ENCODE peak calls at places on chromosome 13, in eight cellular contexts. Q is mucosa of gallbladder, R is NCI-H1694, V is GM12865, I is head of caudate nucleus, B is nephron progenitor cell, W is left ventricle myocardium inferior, J is bronchial epithelial cell. A is an unnamed sample.

GRCh38 chr13:40993987-40994386 is 25.1 kb downstream of the ELF1 start:
- DNase-seq in Q (peak), R (no peak), V (no peak), I (no peak), B (no peak), W (no peak), J (peak), A (no peak)

GRCh38 chr13:73722120-73722519 is 412.1 kb downstream of the KLF12 start:
- DNase-seq in Q (no peak), R (no peak), V (peak), I (peak), B (no peak), W (no peak), J (peak), A (no peak)

GRCh38 chr13:97072297-97072696 is 78.0 kb upstream of the OXGR1 start:
- DNase-seq in Q (no peak), R (no peak), V (no peak), I (no peak), B (no peak), W (no peak), J (no peak), A (no peak)

GRCh38 chr13:85970727-85971126 is 171.5 kb upstream of the SLITRK6 start:
- DNase-seq in Q (no peak), R (no peak), V (no peak), I (no peak), B (no peak), W (no peak), J (peak), A (no peak)

GRCh38 chr13:102569488-102569887 is 27.3 kb upstream of the TPP2 start:
- DNase-seq in Q (no peak), R (no peak), V (no peak), I (no peak), B (no peak), W (no peak), J (no peak), A (no peak)

GRCh38 chr13:111486801-111487200 is 166.4 kb downstream of the TEX29 start:
- DNase-seq in Q (no peak), R (no peak), V (no peak), I (no peak), B (no peak), W (no peak), J (no peak), A (no peak)

GRCh38 chr13:67139551-67139950 is 90.6 kb downstream of the PCDH9 start:
- DNase-seq in Q (no peak), R (peak), V (no peak), I (no peak), B (no peak), W (no peak), J (no peak), A (peak)

GRCh38 chr13:95481051-95481775 is 71.3 kb upstream of the CLDN10 start:
- DNase-seq in Q (no peak), R (no peak), V (no peak), I (no peak), B (no peak), W (no peak), J (no peak), A (no peak)

GRCh38 chr13:97119899-97120745 is 102.0 kb upstream of the MBNL2 start:
- DNase-seq in Q (no peak), R (no peak), V (no peak), I (no peak), B (no peak), W (no peak), J (peak), A (no peak)

GRCh38 chr13:36839981-36840380 is 21.0 kb downstream of the RFXAP start:
- DNase-seq in Q (no peak), R (no peak), V (no peak), I (no peak), B (no peak), W (no peak), J (no peak), A (no peak)

GRCh38 chr13:27289016-27289665 is 18.5 kb downstream of the RASL11A start:
- DNase-seq in Q (no peak), R (no peak), V (no peak), I (peak), B (no peak), W (no peak), J (no peak), A (no peak)

GRCh38 chr13:44752184-44752583 is 176.1 kb upstream of the TSC22D1 start:
- DNase-seq in Q (no peak), R (no peak), V (no peak), I (no peak), B (no peak), W (no peak), J (no peak), A (no peak)

GRCh38 chr13:28564030-28564429 is 69.1 kb upstream of the FLT1 start:
- DNase-seq in Q (peak), R (no peak), V (no peak), I (no peak), B (no peak), W (no peak), J (peak), A (no peak)

GRCh38 chr13:52600666-52601065 is 41.6 kb upstream of the HNRNPA1L2 start:
- DNase-seq in Q (no peak), R (no peak), V (no peak), I (no peak), B (no peak), W (no peak), J (no peak), A (no peak)

GRCh38 chr13:93673885-93674284 is 447.3 kb downstream of the GPC6 start:
- DNase-seq in Q (no peak), R (no peak), V (no peak), I (no peak), B (no peak), W (no peak), J (no peak), A (no peak)

GRCh38 chr13:113022391-113023216 is 53.6 kb downstream of the MCF2L start:
- DNase-seq in Q (no peak), R (no peak), V (no peak), I (no peak), B (peak), W (no peak), J (peak), A (no peak)

GRCh38 chr13:95354156-95354555 is 52.9 kb upstream of the ABCC4 start:
- DNase-seq in Q (no peak), R (no peak), V (no peak), I (no peak), B (no peak), W (no peak), J (no peak), A (no peak)

A was measured in HEK293T.